ENCODE peak calls at places on chromosome 18, in five cellular contexts. One of them, this sample, is unnamed.

GRCh38 chr18:46293699-46294300 is 189.6 kb downstream of the HAUS1 start:
- DNase-seq in dorsolateral prefrontal cortex: no peak
- DNase-seq in body of pancreas: no peak
- DNase-seq in suprapubic skin: no peak
- DNase-seq in upper lobe of right lung: peak
- DNase-seq in this sample: no peak

GRCh38 chr18:51070545-51070944 is 40.5 kb downstream of the SMAD4 start:
- DNase-seq in dorsolateral prefrontal cortex: no peak
- DNase-seq in body of pancreas: no peak
- DNase-seq in suprapubic skin: no peak
- DNase-seq in upper lobe of right lung: no peak
- DNase-seq in this sample: no peak

GRCh38 chr18:7824970-7825369 is 257.9 kb downstream of the PTPRM start:
- DNase-seq in dorsolateral prefrontal cortex: no peak
- DNase-seq in body of pancreas: no peak
- DNase-seq in suprapubic skin: no peak
- DNase-seq in upper lobe of right lung: no peak
- DNase-seq in this sample: no peak

GRCh38 chr18:68759308-68759707 is 38.6 kb upstream of the CCDC102B start:
- DNase-seq in dorsolateral prefrontal cortex: no peak
- DNase-seq in body of pancreas: no peak
- DNase-seq in suprapubic skin: no peak
- DNase-seq in upper lobe of right lung: no peak
- DNase-seq in this sample: no peak

GRCh38 chr18:37391698-37392548 is 173.7 kb downstream of the CELF4 start:
- DNase-seq in dorsolateral prefrontal cortex: no peak
- DNase-seq in body of pancreas: no peak
- DNase-seq in suprapubic skin: no peak
- DNase-seq in upper lobe of right lung: no peak
- DNase-seq in this sample: peak

GRCh38 chr18:4403836-4404235 is 51.3 kb downstream of the DLGAP1 start:
- DNase-seq in dorsolateral prefrontal cortex: no peak
- DNase-seq in body of pancreas: no peak
- DNase-seq in suprapubic skin: no peak
- DNase-seq in upper lobe of right lung: no peak
- DNase-seq in this sample: no peak

GRCh38 chr18:8385400-8385799 is 223.8 kb upstream of the RAB12 start:
- DNase-seq in dorsolateral prefrontal cortex: no peak
- DNase-seq in body of pancreas: no peak
- DNase-seq in suprapubic skin: no peak
- DNase-seq in upper lobe of right lung: no peak
- DNase-seq in this sample: no peak

GRCh38 chr18:4511166-4511565 is 56.1 kb upstream of the DLGAP1 start:
- DNase-seq in dorsolateral prefrontal cortex: no peak
- DNase-seq in body of pancreas: no peak
- DNase-seq in suprapubic skin: no peak
- DNase-seq in upper lobe of right lung: no peak
- DNase-seq in this sample: no peak

GRCh38 chr18:9082763-9083510 is 19.6 kb upstream of the NDUFV2 start:
- DNase-seq in dorsolateral prefrontal cortex: no peak
- DNase-seq in body of pancreas: no peak
- DNase-seq in suprapubic skin: no peak
- DNase-seq in upper lobe of right lung: no peak
- DNase-seq in this sample: no peak

GRCh38 chr18:63185979-63186378 is 133.6 kb downstream of the BCL2 start:
- DNase-seq in dorsolateral prefrontal cortex: no peak
- DNase-seq in body of pancreas: no peak
- DNase-seq in suprapubic skin: no peak
- DNase-seq in upper lobe of right lung: no peak
- DNase-seq in this sample: no peak

GRCh38 chr18:10927980-10928605 is 221.3 kb downstream of the PIEZO2 start:
- DNase-seq in dorsolateral prefrontal cortex: no peak
- DNase-seq in body of pancreas: no peak
- DNase-seq in suprapubic skin: no peak
- DNase-seq in upper lobe of right lung: no peak
- DNase-seq in this sample: no peak

GRCh38 chr18:63016270-63016669 is 300.9 kb downstream of the PHLPP1 start:
- DNase-seq in dorsolateral prefrontal cortex: no peak
- DNase-seq in body of pancreas: peak
- DNase-seq in suprapubic skin: no peak
- DNase-seq in upper lobe of right lung: no peak
- DNase-seq in this sample: peak

GRCh38 chr18:30444544-30444943 is 598.0 kb downstream of the DSC3 start:
- DNase-seq in dorsolateral prefrontal cortex: no peak
- DNase-seq in body of pancreas: no peak
- DNase-seq in suprapubic skin: no peak
- DNase-seq in upper lobe of right lung: no peak
- DNase-seq in this sample: no peak

GRCh38 chr18:25349131-25349925 is 2.6 kb downstream of the ZNF521 start:
- DNase-seq in dorsolateral prefrontal cortex: peak
- DNase-seq in body of pancreas: no peak
- DNase-seq in suprapubic skin: peak
- DNase-seq in upper lobe of right lung: peak
- DNase-seq in this sample: peak

GRCh38 chr18:44826418-44827259 is 146.0 kb downstream of the SETBP1 start:
- DNase-seq in dorsolateral prefrontal cortex: peak
- DNase-seq in body of pancreas: peak
- DNase-seq in suprapubic skin: peak
- DNase-seq in upper lobe of right lung: no peak
- DNase-seq in this sample: peak

GRCh38 chr18:45837283-45838070 is 12.0 kb downstream of the SIGLEC15 start:
- DNase-seq in dorsolateral prefrontal cortex: no peak
- DNase-seq in body of pancreas: peak
- DNase-seq in suprapubic skin: no peak
- DNase-seq in upper lobe of right lung: peak
- DNase-seq in this sample: no peak

GRCh38 chr18:24428709-24429108 is 2.2 kb downstream of the IMPACT start:
- DNase-seq in dorsolateral prefrontal cortex: no peak
- DNase-seq in body of pancreas: no peak
- DNase-seq in suprapubic skin: no peak
- DNase-seq in upper lobe of right lung: no peak
- DNase-seq in this sample: no peak

GRCh38 chr18:2878656-2879330 is 32.0 kb downstream of the EMILIN2 start:
- DNase-seq in dorsolateral prefrontal cortex: no peak
- DNase-seq in body of pancreas: no peak
- DNase-seq in suprapubic skin: no peak
- DNase-seq in upper lobe of right lung: no peak
- DNase-seq in this sample: no peak

GRCh38 chr18:25136416-25137132 is 215.4 kb downstream of the ZNF521 start:
- DNase-seq in dorsolateral prefrontal cortex: no peak
- DNase-seq in body of pancreas: no peak
- DNase-seq in suprapubic skin: no peak
- DNase-seq in upper lobe of right lung: no peak
- DNase-seq in this sample: no peak

GRCh38 chr18:45639424-45639823 is 24.1 kb downstream of the SLC14A2 start:
- DNase-seq in dorsolateral prefrontal cortex: no peak
- DNase-seq in body of pancreas: no peak
- DNase-seq in suprapubic skin: no peak
- DNase-seq in upper lobe of right lung: no peak
- DNase-seq in this sample: no peak

GRCh38 chr18:4319738-4320677 is 135.1 kb downstream of the DLGAP1 start:
- DNase-seq in dorsolateral prefrontal cortex: no peak
- DNase-seq in body of pancreas: no peak
- DNase-seq in suprapubic skin: no peak
- DNase-seq in upper lobe of right lung: no peak
- DNase-seq in this sample: no peak

GRCh38 chr18:51193621-51194287 is 3.7 kb downstream of the MEX3C start:
- DNase-seq in dorsolateral prefrontal cortex: no peak
- DNase-seq in body of pancreas: no peak
- DNase-seq in suprapubic skin: no peak
- DNase-seq in upper lobe of right lung: no peak
- DNase-seq in this sample: no peak

GRCh38 chr18:26614374-26614773 is 66.0 kb upstream of the KCTD1 start:
- DNase-seq in dorsolateral prefrontal cortex: no peak
- DNase-seq in body of pancreas: no peak
- DNase-seq in suprapubic skin: no peak
- DNase-seq in upper lobe of right lung: no peak
- DNase-seq in this sample: no peak

GRCh38 chr18:35026407-35027061 is 14.7 kb upstream of the MAPRE2 start:
- DNase-seq in dorsolateral prefrontal cortex: no peak
- DNase-seq in body of pancreas: no peak
- DNase-seq in suprapubic skin: no peak
- DNase-seq in upper lobe of right lung: no peak
- DNase-seq in this sample: no peak

GRCh38 chr18:652131-652530 is 5.3 kb upstream of the TYMS start:
- DNase-seq in dorsolateral prefrontal cortex: no peak
- DNase-seq in body of pancreas: no peak
- DNase-seq in suprapubic skin: no peak
- DNase-seq in upper lobe of right lung: no peak
- DNase-seq in this sample: no peak

GRCh38 chr18:75797046-75797445 is 369.5 kb upstream of the SMIM21 start:
- DNase-seq in dorsolateral prefrontal cortex: no peak
- DNase-seq in body of pancreas: no peak
- DNase-seq in suprapubic skin: no peak
- DNase-seq in upper lobe of right lung: no peak
- DNase-seq in this sample: no peak

GRCh38 chr18:34801769-34802168 is 91.7 kb downstream of the DTNA start:
- DNase-seq in dorsolateral prefrontal cortex: no peak
- DNase-seq in body of pancreas: no peak
- DNase-seq in suprapubic skin: no peak
- DNase-seq in upper lobe of right lung: no peak
- DNase-seq in this sample: no peak

GRCh38 chr18:45168883-45169585 is 446.2 kb upstream of the SLC14A2 start:
- DNase-seq in dorsolateral prefrontal cortex: no peak
- DNase-seq in body of pancreas: no peak
- DNase-seq in suprapubic skin: no peak
- DNase-seq in upper lobe of right lung: no peak
- DNase-seq in this sample: no peak

GRCh38 chr18:22173221-22173927 is 4.0 kb downstream of the GATA6 start:
- DNase-seq in dorsolateral prefrontal cortex: no peak
- DNase-seq in body of pancreas: no peak
- DNase-seq in suprapubic skin: no peak
- DNase-seq in upper lobe of right lung: no peak
- DNase-seq in this sample: no peak

DNA sequence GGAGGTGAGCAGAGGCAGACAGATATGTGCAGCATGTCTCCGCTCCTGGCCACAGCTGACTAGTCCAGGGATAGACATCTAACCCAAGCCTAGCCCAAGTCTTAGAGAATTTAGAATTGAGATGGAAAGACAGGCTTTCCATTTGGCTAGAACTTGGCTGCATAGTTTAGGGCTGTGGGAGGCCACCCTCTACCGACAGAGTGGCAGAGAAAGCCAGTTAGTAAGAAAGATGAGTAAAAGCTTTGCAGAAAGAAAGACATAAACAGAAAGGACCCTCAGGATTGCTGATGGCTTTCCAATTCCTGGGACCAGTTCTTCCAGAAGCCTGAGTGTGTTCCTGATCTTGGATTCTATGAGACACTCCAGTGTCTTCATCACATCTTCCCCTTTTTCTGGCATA is 62.1 kb downstream of the DYM start:
- DNase-seq in dorsolateral prefrontal cortex: no peak
- DNase-seq in body of pancreas: no peak
- DNase-seq in suprapubic skin: no peak
- DNase-seq in upper lobe of right lung: no peak
- DNase-seq in this sample: no peak
- H3K27ac ChIP-seq in dorsolateral prefrontal cortex: peak
- H3K27ac ChIP-seq in body of pancreas: no peak
- H3K27ac ChIP-seq in suprapubic skin: no peak
- H3K27ac ChIP-seq in upper lobe of right lung: no peak
- H3K27ac ChIP-seq in this sample: no peak

GRCh38 chr18:77086034-77086433 is 46.5 kb downstream of the MBP start:
- DNase-seq in dorsolateral prefrontal cortex: no peak
- DNase-seq in body of pancreas: no peak
- DNase-seq in suprapubic skin: no peak
- DNase-seq in upper lobe of right lung: no peak
- DNase-seq in this sample: no peak
- H3K27ac ChIP-seq in dorsolateral prefrontal cortex: no peak
- H3K27ac ChIP-seq in body of pancreas: peak
- H3K27ac ChIP-seq in suprapubic skin: peak
- H3K27ac ChIP-seq in upper lobe of right lung: peak
- H3K27ac ChIP-seq in this sample: no peak

DNA sequence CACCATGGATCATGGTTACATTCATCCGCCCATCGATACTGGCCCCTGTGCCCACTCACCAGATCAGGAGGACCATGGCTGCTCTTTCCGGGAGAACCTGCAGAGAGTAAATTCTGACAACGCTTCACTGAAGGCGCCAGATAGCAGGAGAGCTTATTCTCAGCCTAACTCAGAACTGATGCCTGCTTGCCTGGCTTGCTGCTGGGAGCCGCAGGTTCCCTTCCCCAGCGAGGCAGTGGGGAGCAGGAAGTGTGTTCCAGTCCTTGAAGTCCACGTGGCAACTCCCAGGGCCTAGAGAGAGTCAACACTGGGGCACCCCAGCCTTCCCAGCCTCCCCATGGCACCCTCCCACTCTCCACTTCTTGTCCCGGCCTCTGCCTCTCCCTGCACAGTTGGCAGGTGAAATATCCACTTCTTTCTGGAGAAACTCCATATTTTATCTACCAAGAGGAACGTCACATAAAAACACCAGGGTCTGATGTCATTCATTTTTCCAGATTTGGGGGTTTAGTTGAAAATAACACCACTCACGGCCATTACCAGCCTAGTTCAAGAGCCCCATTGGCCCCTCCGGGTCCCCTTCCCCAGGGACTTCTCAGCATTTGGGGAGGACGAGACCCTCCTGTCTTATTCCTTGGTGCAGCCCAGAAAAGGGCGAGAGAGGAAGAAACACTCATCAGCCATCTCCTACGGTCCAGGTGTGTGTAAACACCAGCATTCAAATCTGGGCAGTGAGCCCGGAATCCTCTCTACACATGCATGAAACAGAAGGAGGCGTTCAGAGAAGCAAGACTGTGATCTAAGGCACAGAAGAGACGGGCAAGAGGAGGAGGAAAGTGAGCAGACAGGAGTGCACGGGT is 3.5 kb upstream of the TUBB6 start:
- DNase-seq in dorsolateral prefrontal cortex: no peak
- DNase-seq in body of pancreas: peak
- DNase-seq in suprapubic skin: peak
- DNase-seq in upper lobe of right lung: no peak
- DNase-seq in this sample: no peak
- H3K27ac ChIP-seq in dorsolateral prefrontal cortex: no peak
- H3K27ac ChIP-seq in body of pancreas: no peak
- H3K27ac ChIP-seq in suprapubic skin: no peak
- H3K27ac ChIP-seq in upper lobe of right lung: no peak
- H3K27ac ChIP-seq in this sample: no peak

DNA sequence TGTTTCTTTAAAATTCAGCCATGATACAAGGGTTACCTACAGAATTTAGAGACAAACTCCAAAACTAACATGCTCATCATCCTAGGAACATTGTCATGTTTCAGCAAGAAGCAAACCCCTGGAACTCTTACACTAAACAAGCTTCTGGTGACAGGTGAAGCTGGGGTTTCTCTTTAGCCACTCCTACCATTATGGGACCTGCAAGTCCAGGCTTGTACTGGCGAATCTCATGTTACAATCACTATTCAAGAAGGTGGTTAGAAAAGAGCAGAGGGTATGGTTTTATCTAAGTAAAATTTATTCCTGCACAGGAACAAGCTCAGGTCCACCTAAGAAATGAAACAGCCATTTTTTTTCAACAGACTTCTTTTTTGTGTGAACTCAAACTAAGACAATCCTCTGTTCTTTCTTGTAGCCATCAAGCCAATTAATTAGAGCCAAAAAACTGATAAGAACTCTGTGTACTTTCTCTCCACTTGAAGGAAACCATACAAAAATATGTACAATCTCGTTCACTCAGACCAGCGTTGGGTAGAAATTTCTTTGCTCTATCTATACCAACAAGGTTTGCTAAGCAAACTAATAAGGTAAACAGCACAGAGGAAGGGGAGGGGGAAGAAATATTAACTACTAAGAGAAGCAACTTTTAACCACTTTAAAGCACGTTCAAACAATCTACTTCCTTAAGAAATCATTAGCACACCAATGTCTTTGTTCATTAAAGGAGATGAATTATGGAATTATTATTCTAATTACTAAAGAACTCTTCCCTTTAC is 63.3 kb upstream of the NEDD4L start:
- DNase-seq in dorsolateral prefrontal cortex: no peak
- DNase-seq in body of pancreas: no peak
- DNase-seq in suprapubic skin: no peak
- DNase-seq in upper lobe of right lung: no peak
- DNase-seq in this sample: no peak
- H3K27ac ChIP-seq in dorsolateral prefrontal cortex: no peak
- H3K27ac ChIP-seq in body of pancreas: peak
- H3K27ac ChIP-seq in suprapubic skin: no peak
- H3K27ac ChIP-seq in upper lobe of right lung: peak
- H3K27ac ChIP-seq in this sample: no peak